ENCODE peak calls at places on chromosomes 11 and 22, in six cellular contexts. One of them, this sample, is unnamed.

GRCh38 chr11:118342503-118343161 is at the start of gene CD3D:
- DNase-seq in colonic mucosa: no peak
- DNase-seq in EH: no peak
- DNase-seq in fibroblast of the aortic adventitia: no peak
- DNase-seq in NCI-H1694 treated with DMSO at 0.1 percent for 48 hours: no peak
- DNase-seq in posterior vena cava: no peak
- DNase-seq in this sample: no peak

GRCh38 chr11:100837294-100837693 is 150.2 kb downstream of the ARHGAP42 start:
- DNase-seq in colonic mucosa: no peak
- DNase-seq in EH: no peak
- DNase-seq in fibroblast of the aortic adventitia: no peak
- DNase-seq in NCI-H1694 treated with DMSO at 0.1 percent for 48 hours: no peak
- DNase-seq in posterior vena cava: no peak
- DNase-seq in this sample: no peak

GRCh38 chr22:24950272-24950902 is 2.1 kb upstream of the KIAA1671 start:
- DNase-seq in colonic mucosa: no peak
- DNase-seq in EH: peak; percentile 11
- DNase-seq in fibroblast of the aortic adventitia: peak; percentile 63
- DNase-seq in NCI-H1694 treated with DMSO at 0.1 percent for 48 hours: no peak
- DNase-seq in posterior vena cava: no peak
- DNase-seq in this sample: peak; percentile 29

GRCh38 chr11:95567685-95568084 is 221.9 kb downstream of the FAM76B start:
- DNase-seq in colonic mucosa: no peak
- DNase-seq in EH: peak; percentile 29
- DNase-seq in fibroblast of the aortic adventitia: peak; percentile 78
- DNase-seq in NCI-H1694 treated with DMSO at 0.1 percent for 48 hours: no peak
- DNase-seq in posterior vena cava: no peak
- DNase-seq in this sample: peak; percentile 42

GRCh38 chr11:68890490-68891231 is 13.0 kb downstream of the MRPL21 start:
- DNase-seq in colonic mucosa: peak; percentile 36
- DNase-seq in EH: peak; percentile 99
- DNase-seq in fibroblast of the aortic adventitia: peak; percentile 86
- DNase-seq in NCI-H1694 treated with DMSO at 0.1 percent for 48 hours: peak; percentile 48
- DNase-seq in posterior vena cava: peak; percentile 93
- DNase-seq in this sample: peak; percentile 98

GRCh38 chr11:14409891-14410290 is 50.9 kb upstream of the RRAS2 start:
- DNase-seq in colonic mucosa: no peak
- DNase-seq in EH: no peak
- DNase-seq in fibroblast of the aortic adventitia: no peak
- DNase-seq in NCI-H1694 treated with DMSO at 0.1 percent for 48 hours: no peak
- DNase-seq in posterior vena cava: no peak
- DNase-seq in this sample: peak; percentile 42

GRCh38 chr11:73333173-73333572 is 25.1 kb downstream of the ARHGEF17 start:
- DNase-seq in colonic mucosa: no peak
- DNase-seq in EH: no peak
- DNase-seq in fibroblast of the aortic adventitia: no peak
- DNase-seq in NCI-H1694 treated with DMSO at 0.1 percent for 48 hours: no peak
- DNase-seq in posterior vena cava: no peak
- DNase-seq in this sample: no peak

GRCh38 chr22:32531228-32531627 is 56.6 kb downstream of the FBXO7 start:
- DNase-seq in colonic mucosa: no peak
- DNase-seq in EH: peak; percentile 38
- DNase-seq in fibroblast of the aortic adventitia: no peak
- DNase-seq in NCI-H1694 treated with DMSO at 0.1 percent for 48 hours: no peak
- DNase-seq in posterior vena cava: peak; percentile 51
- DNase-seq in this sample: peak; percentile 17

GRCh38 chr11:65491614-65492386 is 7.0 kb upstream of the MALAT1 start:
- DNase-seq in colonic mucosa: peak; percentile 91
- DNase-seq in EH: peak; percentile 98
- DNase-seq in fibroblast of the aortic adventitia: peak; percentile 99
- DNase-seq in NCI-H1694 treated with DMSO at 0.1 percent for 48 hours: peak; percentile 60
- DNase-seq in posterior vena cava: peak; percentile 93
- DNase-seq in this sample: peak; percentile 93

GRCh38 chr22:27561301-27561820 is 240.2 kb downstream of the MN1 start:
- DNase-seq in colonic mucosa: no peak
- DNase-seq in EH: no peak
- DNase-seq in fibroblast of the aortic adventitia: peak; percentile 40
- DNase-seq in NCI-H1694 treated with DMSO at 0.1 percent for 48 hours: no peak
- DNase-seq in posterior vena cava: no peak
- DNase-seq in this sample: peak; percentile 34

GRCh38 chr11:95789506-95790122 is at the start of gene FAM76B:
- DNase-seq in colonic mucosa: peak; percentile 97
- DNase-seq in EH: peak; percentile 99
- DNase-seq in fibroblast of the aortic adventitia: peak; percentile 99
- DNase-seq in NCI-H1694 treated with DMSO at 0.1 percent for 48 hours: peak; percentile 90
- DNase-seq in posterior vena cava: peak; percentile 99
- DNase-seq in this sample: peak; percentile 99

GRCh38 chr11:57781529-57781943 is 19.9 kb downstream of the CTNND1 start:
- DNase-seq in colonic mucosa: peak; percentile 82
- DNase-seq in EH: no peak
- DNase-seq in fibroblast of the aortic adventitia: peak; percentile 30
- DNase-seq in NCI-H1694 treated with DMSO at 0.1 percent for 48 hours: no peak
- DNase-seq in posterior vena cava: no peak
- DNase-seq in this sample: no peak

GRCh38 chr22:20378110-20378509 is 15.8 kb upstream of the ZNF74 start:
- DNase-seq in colonic mucosa: no peak
- DNase-seq in EH: no peak
- DNase-seq in fibroblast of the aortic adventitia: no peak
- DNase-seq in NCI-H1694 treated with DMSO at 0.1 percent for 48 hours: no peak
- DNase-seq in posterior vena cava: no peak
- DNase-seq in this sample: no peak

GRCh38 chr11:69374110-69374981 is 80.4 kb downstream of the MYEOV start:
- DNase-seq in colonic mucosa: peak; percentile 74
- DNase-seq in EH: no peak
- DNase-seq in fibroblast of the aortic adventitia: no peak
- DNase-seq in NCI-H1694 treated with DMSO at 0.1 percent for 48 hours: no peak
- DNase-seq in posterior vena cava: peak; percentile 77
- DNase-seq in this sample: no peak

GRCh38 chr22:20027966-20028854 is 7.3 kb downstream of the TANGO2 start:
- DNase-seq in colonic mucosa: no peak
- DNase-seq in EH: peak; percentile 17
- DNase-seq in fibroblast of the aortic adventitia: peak; percentile 28
- DNase-seq in NCI-H1694 treated with DMSO at 0.1 percent for 48 hours: no peak
- DNase-seq in posterior vena cava: peak; percentile 15
- DNase-seq in this sample: no peak

GRCh38 chr11:46461461-46461927 is 69.9 kb upstream of the CHRM4 start:
- DNase-seq in colonic mucosa: no peak
- DNase-seq in EH: peak; percentile 85
- DNase-seq in fibroblast of the aortic adventitia: no peak
- DNase-seq in NCI-H1694 treated with DMSO at 0.1 percent for 48 hours: no peak
- DNase-seq in posterior vena cava: no peak
- DNase-seq in this sample: peak; percentile 77

GRCh38 chr11:67484847-67485311 is 2.1 kb downstream of the AIP start:
- DNase-seq in colonic mucosa: peak; percentile 44
- DNase-seq in EH: no peak
- DNase-seq in fibroblast of the aortic adventitia: no peak
- DNase-seq in NCI-H1694 treated with DMSO at 0.1 percent for 48 hours: no peak
- DNase-seq in posterior vena cava: no peak
- DNase-seq in this sample: no peak

GRCh38 chr11:13324709-13325108 is 47.1 kb downstream of the BMAL1 start:
- DNase-seq in colonic mucosa: no peak
- DNase-seq in EH: no peak
- DNase-seq in fibroblast of the aortic adventitia: no peak
- DNase-seq in NCI-H1694 treated with DMSO at 0.1 percent for 48 hours: no peak
- DNase-seq in posterior vena cava: no peak
- DNase-seq in this sample: no peak

GRCh38 chr11:28146123-28146751 is 38.0 kb downstream of the METTL15 start:
- DNase-seq in colonic mucosa: no peak
- DNase-seq in EH: peak; percentile 91
- DNase-seq in fibroblast of the aortic adventitia: peak; percentile 88
- DNase-seq in NCI-H1694 treated with DMSO at 0.1 percent for 48 hours: no peak
- DNase-seq in posterior vena cava: no peak
- DNase-seq in this sample: peak; percentile 90

GRCh38 chr11:86116386-86116726 is 47.5 kb upstream of the PICALM start:
- DNase-seq in colonic mucosa: no peak
- DNase-seq in EH: peak; percentile 75
- DNase-seq in fibroblast of the aortic adventitia: peak; percentile 93
- DNase-seq in NCI-H1694 treated with DMSO at 0.1 percent for 48 hours: no peak
- DNase-seq in posterior vena cava: no peak
- DNase-seq in this sample: peak; percentile 85

This sample was measured in astrocyte of the hippocampus.